ENCODE peak calls at places on chromosomes 11 and 22, in seven cellular contexts. F, W, N, D, B, H and J are unnamed samples.

GRCh38 chr11:58963551-58964075 is 24.3 kb downstream of the GLYATL1 start:
- DNase-seq in F (no peak), W (peak; percentile 47), N (no peak), D (peak; percentile 46), B (no peak), H (no peak), J (no peak)

GRCh38 chr11:99952816-99953215 is 734.3 kb upstream of the ARHGAP42 start:
- DNase-seq in F (no peak), W (no peak), N (no peak), D (no peak), B (no peak), H (no peak), J (no peak)

GRCh38 chr22:37746366-37747089 is 49.7 kb downstream of the TRIOBP start:
- DNase-seq in F (no peak), W (peak; percentile 47), N (peak; percentile 27), D (peak; percentile 23), B (peak; percentile 12), H (no peak), J (no peak)

GRCh38 chr11:61065955-61066638 is 36.2 kb upstream of the CD5 start:
- DNase-seq in F (no peak), W (no peak), N (peak; percentile 83), D (no peak), B (no peak), H (no peak), J (no peak)

GRCh38 chr11:130772266-130773227 is 143.7 kb downstream of the SNX19 start:
- DNase-seq in F (no peak), W (no peak), N (no peak), D (no peak), B (no peak), H (no peak), J (no peak)

GRCh38 chr22:49712195-49712791 is 115.4 kb downstream of the BRD1 start:
- DNase-seq in F (no peak), W (no peak), N (peak; percentile 34), D (peak; percentile 81), B (no peak), H (no peak), J (no peak)

GRCh38 chr22:45009881-45010531 is at the start of gene PHF21B:
- DNase-seq in F (no peak), W (peak; percentile 94), N (peak; percentile 49), D (peak; percentile 94), B (no peak), H (peak; percentile 46), J (peak; percentile 88)

GRCh38 chr11:32034680-32035079 is 56.2 kb upstream of the RCN1 start:
- DNase-seq in F (no peak), W (no peak), N (no peak), D (no peak), B (no peak), H (no peak), J (no peak)

GRCh38 chr11:45894555-45895247 is 9.2 kb downstream of the MAPK8IP1 start:
- DNase-seq in F (no peak), W (peak; percentile 50), N (no peak), D (no peak), B (no peak), H (no peak), J (no peak)

GRCh38 chr11:125933030-125933813 is 12.6 kb upstream of the VSIG10L2 start:
- DNase-seq in F (no peak), W (no peak), N (peak; percentile 27), D (no peak), B (no peak), H (no peak), J (no peak)

GRCh38 chr11:75024068-75024449 is 35.3 kb downstream of the NEU3 start:
- DNase-seq in F (no peak), W (no peak), N (no peak), D (no peak), B (no peak), H (no peak), J (no peak)

GRCh38 chr11:131524186-131524585 is 153.8 kb downstream of the NTM start:
- DNase-seq in F (no peak), W (no peak), N (no peak), D (no peak), B (no peak), H (no peak), J (no peak)

GRCh38 chr11:65571420-65571819 is 918 bp upstream of the FAM89B start:
- DNase-seq in F (no peak), W (no peak), N (no peak), D (no peak), B (no peak), H (no peak), J (no peak)

GRCh38 chr22:29946220-29946619 is 63.2 kb downstream of the MTMR3 start:
- DNase-seq in F (no peak), W (no peak), N (no peak), D (peak; percentile 34), B (no peak), H (no peak), J (no peak)

GRCh38 chr11:114256898-114257286 is 39.3 kb upstream of the NNMT start:
- DNase-seq in F (no peak), W (no peak), N (no peak), D (no peak), B (no peak), H (no peak), J (no peak)

GRCh38 chr22:40757071-40757470 is 62.1 kb downstream of the SLC25A17 start:
- DNase-seq in F (no peak), W (no peak), N (no peak), D (no peak), B (no peak), H (no peak), J (no peak)

GRCh38 chr11:6725386-6725896 is 42.3 kb upstream of the MRPL17 start:
- DNase-seq in F (no peak), W (no peak), N (no peak), D (no peak), B (no peak), H (no peak), J (no peak)

GRCh38 chr11:911890-912219 is 1.2 kb upstream of the CHID1 start:
- DNase-seq in F (no peak), W (no peak), N (no peak), D (no peak), B (no peak), H (no peak), J (no peak)